ENCODE peak calls at places on chromosomes 13 and 19, in seven cellular contexts. L, R, D, W, C, J and O are unnamed samples.

GRCh38 chr19:8468761-8469458 is 24.1 kb downstream of the HNRNPM start:
- DNase-seq in L (no peak), R (no peak), D (no peak), W (no peak), C (no peak), J (no peak), O (peak)

GRCh38 chr19:48741222-48741999 is 1.0 kb upstream of the RASIP1 start:
- DNase-seq in L (no peak), R (peak), D (peak), W (peak), C (no peak), J (peak), O (no peak)

GRCh38 chr13:75384881-75385707 is 96.9 kb downstream of the TBC1D4 start:
- DNase-seq in L (no peak), R (no peak), D (no peak), W (peak), C (no peak), J (no peak), O (no peak)

GRCh38 chr13:60078226-60078625 is 85.5 kb downstream of the DIAPH3 start:
- DNase-seq in L (no peak), R (no peak), D (no peak), W (no peak), C (no peak), J (no peak), O (no peak)

GRCh38 chr13:46866150-46866549 is 30.7 kb downstream of the HTR2A start:
- DNase-seq in L (peak), R (no peak), D (no peak), W (peak), C (no peak), J (peak), O (no peak)

GRCh38 chr13:26971990-26972888 is 199.4 kb downstream of the USP12 start:
- DNase-seq in L (peak), R (peak), D (peak), W (no peak), C (no peak), J (peak), O (no peak)

GRCh38 chr13:26589754-26590153 is 32.3 kb downstream of the WASF3 start:
- DNase-seq in L (no peak), R (no peak), D (no peak), W (no peak), C (no peak), J (no peak), O (no peak)

GRCh38 chr13:38564751-38565150 is 122.1 kb upstream of the FREM2 start:
- DNase-seq in L (no peak), R (no peak), D (no peak), W (no peak), C (no peak), J (no peak), O (no peak)

GRCh38 chr19:29484876-29485275 is 40.9 kb upstream of the VSTM2B start:
- DNase-seq in L (no peak), R (no peak), D (no peak), W (no peak), C (no peak), J (peak), O (no peak)

GRCh38 chr19:38079926-38080380 is 144.1 kb downstream of the DPF1 start:
- DNase-seq in L (no peak), R (no peak), D (peak), W (no peak), C (no peak), J (peak), O (peak)

GRCh38 chr13:111912991-111913781 is 153.8 kb upstream of the SOX1 start:
- DNase-seq in L (no peak), R (no peak), D (no peak), W (no peak), C (peak), J (peak), O (no peak)

GRCh38 chr19:51501594-51502263 is at the start of gene SIGLEC12:
- DNase-seq in L (no peak), R (peak), D (no peak), W (peak), C (peak), J (no peak), O (no peak)

GRCh38 chr13:73603646-73604045 is 530.6 kb downstream of the KLF12 start:
- DNase-seq in L (no peak), R (no peak), D (no peak), W (no peak), C (no peak), J (no peak), O (no peak)

GRCh38 chr13:112771139-112771876 is 81.5 kb downstream of the ATP11A start:
- DNase-seq in L (no peak), R (no peak), D (no peak), W (no peak), C (no peak), J (no peak), O (no peak)

GRCh38 chr19:53871448-53871847 is 3.8 kb downstream of the MYADM start:
- DNase-seq in L (no peak), R (no peak), D (no peak), W (no peak), C (no peak), J (no peak), O (no peak)

GRCh38 chr13:112869202-112870061 is 99.6 kb upstream of the MCF2L start:
- DNase-seq in L (no peak), R (no peak), D (no peak), W (no peak), C (no peak), J (peak), O (no peak)

GRCh38 chr19:4495471-4495870 is 22.8 kb downstream of the PLIN4 start:
- DNase-seq in L (no peak), R (no peak), D (no peak), W (no peak), C (no peak), J (no peak), O (no peak)

GRCh38 chr13:37640499-37640898 is 41.9 kb upstream of the POSTN start:
- DNase-seq in L (peak), R (peak), D (no peak), W (no peak), C (no peak), J (no peak), O (peak)

GRCh38 chr13:74206061-74206561 is 71.9 kb upstream of the KLF12 start:
- DNase-seq in L (no peak), R (no peak), D (no peak), W (no peak), C (no peak), J (no peak), O (peak)

GRCh38 chr13:48125794-48126228 is 30.9 kb upstream of the MED4 start:
- DNase-seq in L (peak), R (peak), D (no peak), W (peak), C (no peak), J (no peak), O (peak)

GRCh38 chr13:73467103-73467502 is 408.3 kb downstream of the KLF5 start:
- DNase-seq in L (no peak), R (no peak), D (no peak), W (no peak), C (no peak), J (no peak), O (no peak)

GRCh38 chr13:112690242-112690943 is 555 bp downstream of the ATP11A start:
- DNase-seq in L (peak), R (no peak), D (no peak), W (peak), C (no peak), J (peak), O (peak)

GRCh38 chr19:39514840-39515550 is at the start of gene SELENOV:
- DNase-seq in L (peak), R (no peak), D (peak), W (no peak), C (no peak), J (peak), O (no peak)

GRCh38 chr13:56932104-56932503 is 208.6 kb upstream of the PRR20A start:
- DNase-seq in L (no peak), R (no peak), D (no peak), W (no peak), C (no peak), J (no peak), O (no peak)

GRCh38 chr13:76668716-76669115 is 217.5 kb downstream of the KCTD12 start:
- DNase-seq in L (no peak), R (no peak), D (no peak), W (no peak), C (no peak), J (no peak), O (no peak)

GRCh38 chr13:46521921-46522691 is 30.9 kb upstream of the LRCH1 start:
- DNase-seq in L (no peak), R (no peak), D (no peak), W (no peak), C (no peak), J (no peak), O (no peak)

GRCh38 chr19:27891411-27891810 is 1321.5 kb downstream of the UQCRFS1 start:
- DNase-seq in L (no peak), R (no peak), D (no peak), W (no peak), C (no peak), J (no peak), O (no peak)

GRCh38 chr19:33438016-33438671 is 64.6 kb downstream of the CEBPG start:
- DNase-seq in L (no peak), R (peak), D (no peak), W (peak), C (peak), J (no peak), O (no peak)

GRCh38 chr13:45179428-45179827 is 21.4 kb downstream of the KCTD4 start:
- DNase-seq in L (no peak), R (no peak), D (no peak), W (no peak), C (no peak), J (no peak), O (peak)

GRCh38 chr13:21009036-21009435 is 52.4 kb downstream of the LATS2 start:
- DNase-seq in L (no peak), R (no peak), D (no peak), W (no peak), C (no peak), J (peak), O (no peak)

GRCh38 chr19:1251233-1251502 is 2.8 kb downstream of the MIDN start:
- DNase-seq in L (peak), R (peak), D (no peak), W (peak), C (no peak), J (no peak), O (no peak)

GRCh38 chr13:40148742-40149141 is 493.3 kb downstream of the COG6 start:
- DNase-seq in L (no peak), R (no peak), D (no peak), W (no peak), C (no peak), J (no peak), O (no peak)

GRCh38 chr19:48752511-48753365 is at the start of gene FUT1:
- DNase-seq in L (peak), R (peak), D (peak), W (peak), C (no peak), J (peak), O (no peak)

GRCh38 chr19:51676566-51677083 is 16.5 kb upstream of the SPACA6 start:
- DNase-seq in L (no peak), R (peak), D (no peak), W (no peak), C (no peak), J (no peak), O (no peak)

GRCh38 chr13:101985321-101985720 is 416.5 kb downstream of the FGF14 start:
- DNase-seq in L (no peak), R (no peak), D (no peak), W (no peak), C (no peak), J (no peak), O (peak)

GRCh38 chr19:37227996-37228395 is 10.0 kb downstream of the ZNF383 start:
- DNase-seq in L (no peak), R (peak), D (no peak), W (no peak), C (no peak), J (peak), O (no peak)

GRCh38 chr13:79389031-79389430 is 17.0 kb downstream of the RBM26 start:
- DNase-seq in L (no peak), R (no peak), D (no peak), W (no peak), C (no peak), J (no peak), O (no peak)

GRCh38 chr19:57436392-57436791 is 1.3 kb downstream of the ZNF749 start:
- DNase-seq in L (peak), R (no peak), D (no peak), W (no peak), C (no peak), J (no peak), O (no peak)

GRCh38 chr13:55199132-55199531 is 1941.6 kb upstream of the PRR20A start:
- DNase-seq in L (peak), R (peak), D (no peak), W (no peak), C (no peak), J (peak), O (no peak)

GRCh38 chr13:68927387-68928026 is 1180.1 kb upstream of the ATXN8OS start:
- DNase-seq in L (peak), R (peak), D (no peak), W (no peak), C (no peak), J (peak), O (peak)
- TF ChIP-seq CTCF in L (peak), R (no peak), D (no peak), W (no peak), C (peak), J (peak), O (peak)

DNA sequence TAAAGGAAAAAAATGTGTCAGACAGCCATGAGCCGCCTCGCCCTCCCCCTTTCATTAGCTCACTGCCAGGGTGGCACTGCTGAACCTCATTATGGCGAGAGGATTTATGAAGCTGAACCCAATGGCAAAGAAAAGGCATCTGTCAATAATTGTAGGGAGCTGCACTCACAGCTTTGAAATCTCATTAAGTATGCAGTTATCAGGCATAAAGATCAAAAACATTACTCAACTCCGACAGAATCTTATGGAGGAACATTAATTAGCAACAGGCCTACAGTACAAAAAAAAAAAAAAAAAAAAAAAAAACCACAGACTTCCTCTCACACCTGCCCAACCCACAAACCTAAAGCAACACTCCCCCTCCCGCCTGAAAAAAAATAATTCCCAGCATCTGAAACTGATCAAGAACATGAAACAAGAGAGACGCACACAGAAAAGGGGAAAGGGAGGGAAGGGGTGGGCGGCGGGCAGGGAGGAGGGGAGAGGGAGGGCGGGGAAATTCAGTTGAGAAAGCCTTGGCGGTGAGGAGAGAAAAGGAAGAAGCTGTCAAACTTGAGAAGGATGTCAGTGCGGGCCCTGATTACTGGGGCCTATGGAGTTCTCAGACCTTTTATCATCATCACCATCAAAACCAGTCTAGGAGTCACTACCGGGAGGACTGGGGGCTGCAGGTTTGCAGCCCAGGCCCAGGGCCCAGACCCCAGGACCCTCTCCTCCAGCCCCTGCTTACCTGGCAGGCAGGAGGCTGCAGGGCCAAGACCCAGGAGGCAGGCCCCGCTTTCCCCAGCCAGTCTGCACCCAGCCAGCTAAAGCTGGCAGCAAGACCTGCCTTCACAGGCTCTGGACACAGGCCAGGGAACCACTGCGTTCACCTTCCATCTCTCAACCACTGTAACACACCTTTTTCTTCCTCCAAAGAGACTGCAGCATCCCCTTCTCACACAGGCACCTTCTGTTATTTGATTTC is 8.9 kb downstream of the TSHZ3 start:
- DNase-seq in L (peak), R (no peak), D (no peak), W (no peak), C (no peak), J (no peak), O (peak)
- H3K4me3 ChIP-seq in L (no peak), R (no peak), D (no peak), W (no peak), C (no peak), J (no peak), O (no peak)

GRCh38 chr19:2344381-2344870 is 15.6 kb upstream of the TMPRSS9 start:
- DNase-seq in L (no peak), R (no peak), D (no peak), W (no peak), C (no peak), J (no peak), O (no peak)
- TF ChIP-seq CTCF in L (no peak), R (no peak), D (no peak), W (no peak), C (no peak), J (no peak), O (no peak)

GRCh38 chr13:62631124-62631523 is 1215.5 kb upstream of the PCDH20 start:
- DNase-seq in L (no peak), R (no peak), D (no peak), W (no peak), C (no peak), J (no peak), O (no peak)
- H3K4me3 ChIP-seq in L (no peak), R (no peak), D (no peak), W (no peak), C (no peak), J (no peak), O (no peak)

GRCh38 chr13:99528547-99528946 is 27.3 kb downstream of the TM9SF2 start:
- DNase-seq in L (peak), R (no peak), D (no peak), W (no peak), C (no peak), J (no peak), O (no peak)
- TF ChIP-seq CTCF in L (peak), R (no peak), D (peak), W (peak), C (peak), J (peak), O (peak)

GRCh38 chr19:13090511-13091231 is 12.0 kb downstream of the LYL1 start:
- DNase-seq in L (no peak), R (no peak), D (no peak), W (no peak), C (no peak), J (no peak), O (no peak)
- H3K4me3 ChIP-seq in L (no peak), R (no peak), D (no peak), W (no peak), C (no peak), J (no peak), O (no peak)

DNA sequence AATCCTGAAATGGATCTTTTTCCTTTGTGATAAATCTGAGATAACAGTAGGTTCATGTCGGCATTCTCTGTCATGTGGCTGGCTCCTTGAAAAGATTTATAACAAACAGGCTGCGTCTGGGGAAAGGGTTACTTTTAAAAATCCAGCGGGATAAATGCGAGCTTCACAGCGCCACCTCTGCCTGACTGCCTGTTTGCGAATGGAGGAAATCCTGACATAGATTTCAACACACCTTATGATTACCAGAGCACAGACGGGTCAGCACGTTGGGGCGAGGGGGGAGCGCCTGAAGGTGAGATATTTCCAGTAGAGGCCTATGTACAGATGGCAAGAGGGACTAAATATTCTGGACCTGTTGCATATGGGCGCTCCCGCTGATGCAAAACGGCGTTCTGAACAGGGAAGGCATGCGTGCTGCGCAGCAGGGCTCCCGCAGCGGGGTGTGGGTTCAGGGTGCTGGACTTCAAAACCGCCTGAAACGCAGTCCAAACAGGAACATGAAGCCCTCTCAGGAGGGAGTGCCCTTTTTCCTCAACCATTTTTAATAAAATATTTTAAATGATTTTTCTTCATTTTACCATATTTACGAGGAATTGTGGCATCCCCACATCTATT is 445.3 kb upstream of the SGCG start:
- DNase-seq in L (peak), R (no peak), D (no peak), W (peak), C (no peak), J (peak), O (no peak)
- TF ChIP-seq CTCF in L (peak), R (no peak), D (no peak), W (no peak), C (no peak), J (peak), O (no peak)

GRCh38 chr19:17777840-17778620 is 16.9 kb upstream of the B3GNT3 start:
- DNase-seq in L (peak), R (peak), D (peak), W (peak), C (no peak), J (peak), O (no peak)
- H3K4me3 ChIP-seq in L (no peak), R (peak), D (no peak), W (no peak), C (no peak), J (peak), O (no peak)

DNA sequence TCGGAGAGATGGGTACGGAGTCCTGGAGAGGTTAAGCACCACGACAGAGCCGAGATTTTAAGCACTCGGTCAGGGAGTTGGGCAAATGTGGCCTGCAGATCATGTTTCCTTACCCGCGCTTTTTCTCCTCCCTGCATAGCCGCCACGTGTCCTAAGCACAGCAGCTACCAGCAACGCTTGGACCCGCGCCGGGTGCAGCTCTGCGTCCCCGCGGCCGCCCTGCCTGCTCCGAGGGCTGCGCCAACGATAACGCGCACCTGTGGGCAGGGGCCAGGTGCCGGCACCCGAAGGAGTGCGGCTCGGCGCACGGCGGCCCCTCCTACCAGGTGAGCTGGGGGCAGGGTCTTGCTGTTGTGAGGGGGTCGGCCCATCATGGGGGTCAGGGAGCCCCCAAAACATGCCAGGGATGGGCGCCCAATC is 24.8 kb upstream of the FXYD3 start:
- DNase-seq in L (no peak), R (no peak), D (no peak), W (no peak), C (no peak), J (peak), O (no peak)
- TF ChIP-seq CTCF in L (no peak), R (no peak), D (no peak), W (no peak), C (peak), J (peak), O (no peak)